ENCODE peak calls at places on chromosomes 6 and 20, in five cellular contexts. M is ovary, A is endodermal cell, V is AG04450, P is cardiac muscle cell. G is an unnamed sample.

GRCh38 chr20:3330046-3330741 is 77.3 kb downstream of the DNAAF9 start:
- DNase-seq in P (peak; percentile 73), A (no peak), V (no peak), M (no peak), G (no peak)

GRCh38 chr20:31894980-31895675 is 24.7 kb downstream of the TTLL9 start:
- DNase-seq in P (peak; percentile 73), A (peak; percentile 74), V (no peak), M (no peak), G (peak; percentile 88)

GRCh38 chr6:101668496-101668895 is 275.0 kb downstream of the GRIK2 start:
- DNase-seq in P (peak; percentile 7), A (no peak), V (no peak), M (no peak), G (no peak)

GRCh38 chr20:38726849-38727601 is 2.7 kb downstream of the SLC32A1 start:
- DNase-seq in A (peak; percentile 99), M (no peak), P (peak; percentile 29), V (no peak), G (no peak)

GRCh38 chr6:103113416-103113815 is 1719.9 kb downstream of the GRIK2 start:
- DNase-seq in P (no peak), A (no peak), M (no peak), V (no peak), G (no peak)

GRCh38 chr20:22890605-22891300 is 144.4 kb upstream of the SSTR4 start:
- DNase-seq in M (no peak), V (no peak), A (no peak), P (no peak), G (no peak)

GRCh38 chr6:15317934-15318902 is 72.3 kb downstream of the JARID2 start:
- DNase-seq in M (no peak), A (peak; percentile 61), V (no peak), P (no peak), G (no peak)

GRCh38 chr6:28522594-28523557 is 2.8 kb upstream of the GPX5 start:
- DNase-seq in A (peak; percentile 70), P (no peak), V (no peak), M (no peak), G (no peak)

GRCh38 chr6:49406241-49406970 is 56.6 kb downstream of the MMUT start:
- DNase-seq in A (peak; percentile 45), V (no peak), M (no peak), P (peak; percentile 14), G (no peak)

GRCh38 chr20:53599039-53599362 is 5.4 kb upstream of the ZNF217 start:
- DNase-seq in V (no peak), P (no peak), A (no peak), M (no peak), G (no peak)

GRCh38 chr6:161138545-161139303 is 135.1 kb downstream of the AGPAT4 start:
- DNase-seq in V (no peak), M (no peak), A (peak; percentile 62), P (no peak), G (no peak)

GRCh38 chr6:84018453-84019061 is 15.0 kb upstream of the MRAP2 start:
- DNase-seq in V (no peak), A (peak; percentile 58), P (no peak), M (no peak), G (no peak)

GRCh38 chr6:169723200-169723909 is 945 bp downstream of the PHF10 start:
- DNase-seq in M (peak; percentile 86), A (peak; percentile 84), P (peak; percentile 76), V (peak; percentile 24), G (peak; percentile 87)

GRCh38 chr6:125294036-125294435 is 7.7 kb downstream of the HDDC2 start:
- DNase-seq in A (no peak), P (no peak), V (no peak), M (no peak), G (no peak)

GRCh38 chr6:169454204-169454871 is 200.7 kb upstream of the THBS2 start:
- DNase-seq in V (peak; percentile 84), M (no peak), P (peak; percentile 75), A (no peak), G (no peak)

GRCh38 chr6:72363844-72364740 is 257.8 kb upstream of the KCNQ5 start:
- DNase-seq in P (peak; percentile 91), A (no peak), V (peak; percentile 86), M (no peak), G (no peak)

GRCh38 chr6:116447496-116448011 is 13.6 kb upstream of the CALHM6 start:
- DNase-seq in P (peak; percentile 99), M (no peak), V (peak; percentile 98), A (no peak), G (no peak)

GRCh38 chr20:32110173-32110704 is 725 bp downstream of the TM9SF4 start:
- DNase-seq in A (no peak), V (no peak), M (no peak), P (no peak), G (no peak)

GRCh38 chr6:134437376-134437775 is 119.5 kb upstream of the SGK1 start:
- DNase-seq in A (no peak), P (peak; percentile 20), M (no peak), V (no peak), G (no peak)

GRCh38 chr6:74734901-74735300 is 471.0 kb downstream of the COL12A1 start:
- DNase-seq in V (no peak), A (no peak), M (no peak), P (no peak), G (no peak)

GRCh38 chr6:167699141-167700036 is 127.3 kb upstream of the AFDN start:
- DNase-seq in P (peak; percentile 71), M (peak; percentile 68), V (no peak), A (peak; percentile 40), G (peak; percentile 76)

GRCh38 chr6:89610149-89610642 is 28.4 kb downstream of the LYRM2 start:
- DNase-seq in V (no peak), P (peak; percentile 64), A (peak; percentile 92), M (peak; percentile 70), G (peak; percentile 67)

GRCh38 chr6:138277835-138278234 is 59.5 kb upstream of the PBOV1 start:
- DNase-seq in P (no peak), V (no peak), M (no peak), A (no peak), G (no peak)

GRCh38 chr6:138275976-138276375 is 57.7 kb upstream of the PBOV1 start:
- DNase-seq in V (no peak), A (peak; percentile 71), P (no peak), M (no peak), G (no peak)

GRCh38 chr6:138272543-138273305 is 54.4 kb upstream of the PBOV1 start:
- DNase-seq in M (no peak), V (no peak), P (peak; percentile 37), A (no peak), G (no peak)

GRCh38 chr6:138278326-138278725 is 60.0 kb upstream of the PBOV1 start:
- DNase-seq in M (no peak), V (no peak), A (peak; percentile 67), P (peak; percentile 54), G (peak; percentile 18)
- TF ChIP-seq CTCF in M (no peak), V (peak; percentile 31), A (peak; percentile 72), P (peak; percentile 50), G (peak; percentile 52)

GRCh38 chr6:105474234-105474633 is 71.4 kb upstream of the PREP start:
- DNase-seq in A (no peak), V (no peak), P (no peak), M (no peak), G (no peak)

GRCh38 chr6:105468850-105469249 is 66.0 kb upstream of the PREP start:
- DNase-seq in P (no peak), V (no peak), M (no peak), A (no peak), G (no peak)

DNA sequence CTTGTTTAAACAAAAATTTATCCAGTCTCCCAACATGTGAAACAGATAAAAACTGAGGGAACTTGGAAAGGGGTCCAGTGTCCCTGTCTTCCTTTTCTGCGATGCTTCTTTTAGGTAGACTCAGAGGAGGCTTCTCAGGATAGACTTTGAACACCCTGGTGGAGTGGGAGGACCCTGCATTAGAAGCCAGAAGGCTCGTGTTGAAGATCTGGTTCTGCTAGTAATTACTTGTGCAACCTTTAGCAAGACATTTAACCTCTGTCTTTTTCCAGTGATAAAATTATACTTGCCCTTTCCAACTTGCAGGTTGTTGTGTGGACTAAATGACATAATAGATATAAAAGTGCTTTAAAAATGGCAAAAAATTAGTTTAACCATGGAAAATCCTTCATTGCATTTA is 67.1 kb upstream of the PREP start:
- DNase-seq in M (no peak), P (no peak), A (no peak), V (no peak), G (no peak)
- H3K27ac ChIP-seq in M (no peak overlapping the region), P (no peak overlapping the region), A (no peak overlapping the region), V (no peak overlapping the region), G (no peak overlapping the region)

GRCh38 chr6:34529665-34530327 is 26.3 kb downstream of the SPDEF start:
- DNase-seq in P (peak; percentile 16), V (no peak), A (no peak), M (no peak), G (peak; percentile 37)
- TF ChIP-seq CTCF in P (no peak), V (no peak), A (peak; percentile 21), M (no peak), G (no peak)

GRCh38 chr6:141464490-141464889 is 668.2 kb upstream of the GJE1 start:
- DNase-seq in A (no peak), M (no peak), V (no peak), P (peak; percentile 70), G (no peak)

GRCh38 chr6:141470810-141471209 is 661.9 kb upstream of the GJE1 start:
- DNase-seq in A (no peak), V (no peak), P (no peak), M (no peak), G (no peak)

GRCh38 chr6:141463237-141463977 is 669.3 kb upstream of the GJE1 start:
- DNase-seq in V (no peak), P (peak; percentile 78), A (no peak), M (no peak), G (no peak)

GRCh38 chr6:141467881-141468280 is 664.8 kb upstream of the GJE1 start:
- DNase-seq in P (peak; percentile 79), M (no peak), A (peak; percentile 43), V (no peak), G (no peak)

DNA sequence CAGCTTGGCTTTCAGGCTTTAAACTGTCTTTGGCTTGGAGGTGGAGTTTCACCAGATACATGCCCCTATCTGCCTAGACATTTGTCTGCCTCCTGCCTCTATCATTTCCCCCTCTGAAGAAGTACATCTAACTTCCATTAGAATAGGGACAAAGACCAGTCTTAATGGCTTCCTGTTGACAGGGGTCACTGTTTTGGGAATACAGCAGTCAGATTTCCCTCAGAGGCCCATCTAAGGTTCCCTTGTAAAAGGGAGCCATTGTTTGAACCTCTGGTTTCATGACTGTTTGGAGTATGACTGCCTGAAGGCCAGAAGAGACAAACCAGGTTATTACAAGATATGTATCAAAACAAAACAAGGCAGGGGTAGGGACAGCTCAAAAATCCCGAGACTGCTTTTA is 665.7 kb upstream of the GJE1 start:
- DNase-seq in A (no peak), V (no peak), P (no peak), M (no peak), G (no peak)
- H3K27ac ChIP-seq in A (no peak overlapping the region), V (no peak overlapping the region), P (no peak overlapping the region), M (no peak overlapping the region), G (no peak overlapping the region)

G was measured in heart right ventricle.